ENCODE peak calls at places on chromosomes 13 and 19, in six cellular contexts. C is PC-3, J is A549, A is pancreas, I is bronchial epithelial cell, Q is brain microvascular endothelial cell. K is an unnamed sample.

GRCh38 chr13:102599451-102600012 is 2.7 kb downstream of the TPP2 start:
- DNase-seq in A (no peak), Q (no peak), J (no peak), I (no peak), C (no peak), K (no peak)

GRCh38 chr13:99307648-99308339 is 595 bp upstream of the GPR183 start:
- DNase-seq in J (peak), C (peak), A (no peak), Q (peak), I (peak), K (no peak)

GRCh38 chr13:99281811-99282263 is 23.7 kb upstream of the GPR18 start:
- DNase-seq in I (no peak), J (no peak), Q (no peak), C (no peak), A (no peak), K (no peak)

GRCh38 chr13:36382030-36382429 is 35.8 kb upstream of the SPART start:
- DNase-seq in I (peak), C (peak), A (no peak), J (no peak), Q (no peak), K (no peak)

GRCh38 chr19:58544591-58545285 is 874 bp downstream of the TRIM28 start:
- DNase-seq in I (no peak), J (peak), C (peak), Q (no peak), A (peak), K (no peak)

GRCh38 chr13:19606152-19606551 is 27.3 kb upstream of the MPHOSPH8 start:
- DNase-seq in Q (no peak), J (peak), A (no peak), I (peak), C (peak), K (no peak)

GRCh38 chr19:2270157-2270571 is 11.8 kb downstream of the PEAK3 start:
- DNase-seq in Q (no peak), I (no peak), A (peak), C (no peak), J (no peak), K (no peak)

GRCh38 chr13:28492527-28493367 is 2.2 kb downstream of the FLT1 start:
- DNase-seq in C (no peak), Q (no peak), I (no peak), A (no peak), J (no peak), K (no peak)

GRCh38 chr13:31096624-31097302 is 64.9 kb downstream of the HSPH1 start:
- DNase-seq in Q (no peak), C (peak), J (no peak), I (peak), A (no peak), K (no peak)

GRCh38 chr19:1104452-1105216 is 840 bp downstream of the GPX4 start:
- DNase-seq in Q (no peak), J (peak), A (peak), I (peak), C (peak), K (no peak)

GRCh38 chr19:23415561-23416191 is 20.4 kb upstream of the ZNF91 start:
- DNase-seq in I (peak), A (peak), C (no peak), J (no peak), Q (no peak), K (no peak)

GRCh38 chr13:48214519-48215121 is 18.4 kb upstream of the ITM2B start:
- DNase-seq in J (no peak), Q (no peak), A (no peak), C (no peak), I (peak), K (no peak)

GRCh38 chr13:39073983-39074382 is 35.7 kb downstream of the NHLRC3 start:
- DNase-seq in I (peak), Q (no peak), J (no peak), C (peak), A (no peak), K (peak)

GRCh38 chr19:4380254-4380727 is 20.1 kb downstream of the SH3GL1 start:
- DNase-seq in J (no peak), Q (no peak), A (peak), C (no peak), I (peak), K (no peak)

GRCh38 chr13:112888238-112889111 is 80.5 kb upstream of the MCF2L start:
- DNase-seq in I (no peak), A (peak), Q (no peak), J (no peak), C (no peak), K (no peak)

GRCh38 chr13:51240888-51241475 is 18.8 kb downstream of the FAM124A start:
- DNase-seq in A (no peak), I (no peak), Q (no peak), J (no peak), C (no peak), K (no peak)

GRCh38 chr19:41932259-41933130 is 4.2 kb upstream of the ERFL start:
- DNase-seq in A (no peak), C (no peak), I (no peak), Q (no peak), J (no peak), K (no peak)

GRCh38 chr13:60584976-60585375 is 188.0 kb downstream of the TDRD3 start:
- DNase-seq in I (no peak), A (no peak), C (no peak), Q (peak), J (no peak), K (no peak)

GRCh38 chr19:42252365-42253244 is 2.3 kb downstream of the ERF start:
- DNase-seq in Q (no peak), I (peak), C (no peak), J (peak), A (no peak), K (no peak)

GRCh38 chr19:798415-799075 is 1.3 kb downstream of the PTBP1 start:
- DNase-seq in J (no peak), I (no peak), C (no peak), Q (no peak), A (peak), K (no peak)

DNA sequence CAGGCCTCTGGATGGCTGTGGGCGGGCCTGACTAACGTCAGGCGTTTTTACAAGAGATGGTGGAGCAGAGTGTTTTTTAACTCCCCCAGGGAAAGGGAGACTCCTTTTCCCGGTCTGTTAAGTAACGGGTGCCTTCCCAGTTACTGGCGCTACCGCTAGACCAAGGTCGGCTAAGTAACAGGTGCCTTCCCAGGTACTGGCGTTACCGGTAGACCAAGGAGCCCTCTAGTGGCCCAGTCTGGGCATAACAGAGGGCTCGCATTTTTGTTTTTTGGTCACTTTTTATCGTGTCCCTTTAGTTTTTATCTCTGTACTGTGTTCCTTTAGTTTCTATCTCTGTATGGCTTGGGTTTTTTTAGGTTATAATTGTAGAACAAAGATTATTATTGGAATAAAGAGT is 10.0 kb downstream of the ZNF383 start:
- DNase-seq in I (no peak), C (peak), A (no peak), J (peak), Q (no peak), K (peak)
- TF ChIP-seq CTCF in I (peak), C (peak), A (no peak), J (peak), Q (peak), K (peak)

DNA sequence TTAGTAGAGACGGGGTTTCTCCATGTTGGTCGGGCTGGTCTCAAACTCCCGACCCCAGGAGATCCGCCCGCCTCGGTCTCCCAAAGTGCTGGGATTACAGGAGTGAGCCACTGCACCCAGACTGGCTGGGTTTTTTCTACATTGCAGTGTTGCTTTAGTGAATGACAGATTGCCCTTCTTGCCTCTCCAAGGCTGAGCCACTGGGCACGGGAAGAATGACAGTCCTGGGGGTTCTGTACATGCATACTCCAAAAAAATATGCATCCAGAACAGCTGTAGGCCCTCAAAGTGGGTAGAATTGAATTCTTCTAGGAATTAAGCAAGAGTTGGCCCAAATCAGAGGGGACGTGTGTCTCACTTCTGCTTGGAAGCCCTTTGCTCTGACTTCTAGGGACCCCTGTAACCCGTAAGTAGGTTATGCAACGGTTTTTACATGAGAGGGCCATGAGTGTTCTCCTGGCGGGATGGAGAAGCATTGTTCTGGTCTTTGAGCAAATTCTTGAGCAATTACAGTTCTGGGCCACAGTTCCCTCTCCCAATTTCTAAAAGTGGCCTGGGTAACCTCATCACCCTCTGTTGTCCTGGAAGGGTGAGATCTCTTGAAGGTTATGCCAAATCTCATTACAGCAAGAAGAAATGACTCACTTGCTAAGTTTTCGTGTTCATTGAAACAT is 3.6 kb downstream of the ACTN4 start:
- DNase-seq in A (no peak), J (peak), C (peak), I (peak), Q (no peak), K (no peak)
- H3K4me3 ChIP-seq in A (no peak), J (peak), C (peak), I (no peak), Q (peak), K (no peak)

GRCh38 chr19:50327461-50328256 is 1.5 kb downstream of the KCNC3 start:
- DNase-seq in I (no peak), A (no peak), Q (no peak), J (no peak), C (no peak), K (no peak)
- TF ChIP-seq CTCF in I (no peak), A (no peak), Q (no peak), J (no peak), C (no peak), K (no peak)

DNA sequence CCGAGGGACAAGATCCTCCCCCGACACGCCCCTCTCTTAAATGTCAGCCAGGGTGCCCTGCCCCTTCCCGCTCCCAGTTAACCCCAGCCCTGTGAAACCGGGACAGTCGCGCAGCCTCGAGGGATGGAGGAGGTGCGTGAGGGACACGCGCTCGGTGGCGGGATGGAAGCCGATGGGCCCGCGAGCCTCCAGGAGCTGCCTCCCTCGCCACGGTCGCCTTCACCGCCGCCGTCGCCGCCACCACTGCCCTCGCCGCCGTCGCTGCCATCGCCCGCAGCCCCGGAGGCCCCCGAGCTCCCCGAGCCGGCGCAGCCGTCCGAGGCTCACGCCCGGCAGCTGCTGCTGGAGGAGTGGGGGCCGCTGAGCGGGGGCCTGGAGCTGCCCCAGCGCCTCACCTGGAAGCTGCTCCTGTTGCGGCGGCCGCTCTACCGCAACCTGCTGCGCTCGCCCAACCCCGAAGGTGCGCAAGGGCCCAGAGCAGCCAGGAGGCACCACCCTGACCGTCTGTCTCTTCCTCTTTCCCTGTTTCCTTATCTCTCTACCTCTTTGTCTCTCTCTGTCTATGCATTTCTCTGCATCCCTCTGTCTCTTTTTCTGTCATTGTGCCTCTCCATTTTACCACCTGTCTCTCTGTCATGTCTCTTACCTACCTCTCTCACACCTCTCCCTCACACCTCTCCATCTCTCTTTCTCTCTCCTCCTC is at the start of gene NCCRP1:
- DNase-seq in I (no peak), J (no peak), Q (no peak), C (no peak), A (peak), K (no peak)
- H3K4me3 ChIP-seq in I (no peak), J (no peak), Q (no peak), C (peak), A (no peak), K (no peak)

DNA sequence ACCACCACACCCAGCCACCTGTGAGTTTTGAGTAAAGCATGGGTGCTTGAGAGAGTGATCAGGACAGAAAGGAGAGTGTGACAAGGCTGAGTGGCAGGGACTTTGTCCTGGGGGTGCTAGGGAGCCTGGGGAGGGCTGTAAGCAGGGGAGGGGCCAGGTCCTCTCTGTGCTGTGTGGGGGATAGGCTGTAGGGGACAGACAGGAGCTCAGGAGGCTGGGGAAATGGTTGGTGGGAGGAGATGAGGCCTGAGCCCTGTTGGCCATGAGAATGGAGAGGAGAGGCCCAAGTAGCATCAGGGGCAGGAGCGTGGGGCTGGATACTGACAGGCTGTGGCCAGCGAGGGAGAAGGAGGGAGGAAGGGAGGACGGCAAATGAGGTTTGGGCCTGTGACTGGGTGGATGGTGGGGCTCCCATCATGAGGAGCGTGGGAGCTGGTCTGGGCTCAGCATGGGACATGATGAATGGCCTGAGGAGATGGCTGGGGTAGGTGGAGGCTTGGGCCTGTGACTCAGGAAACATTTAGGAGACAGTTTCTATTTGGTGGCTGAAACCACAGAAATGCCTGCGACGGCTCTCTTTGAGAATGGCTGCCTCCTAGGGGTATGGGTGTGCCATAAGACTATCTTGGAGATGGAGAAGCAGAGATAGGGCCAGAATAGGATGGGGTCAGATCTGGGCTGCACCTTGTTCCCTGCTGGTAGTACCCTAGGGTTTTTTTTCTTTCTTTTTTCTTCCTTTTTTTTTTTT is 25.0 kb downstream of the GRIN2D start:
- DNase-seq in A (no peak), J (peak), I (no peak), C (peak), Q (no peak), K (no peak)
- TF ChIP-seq CTCF in A (no peak), J (no peak), I (no peak), C (peak), Q (peak), K (no peak)

DNA sequence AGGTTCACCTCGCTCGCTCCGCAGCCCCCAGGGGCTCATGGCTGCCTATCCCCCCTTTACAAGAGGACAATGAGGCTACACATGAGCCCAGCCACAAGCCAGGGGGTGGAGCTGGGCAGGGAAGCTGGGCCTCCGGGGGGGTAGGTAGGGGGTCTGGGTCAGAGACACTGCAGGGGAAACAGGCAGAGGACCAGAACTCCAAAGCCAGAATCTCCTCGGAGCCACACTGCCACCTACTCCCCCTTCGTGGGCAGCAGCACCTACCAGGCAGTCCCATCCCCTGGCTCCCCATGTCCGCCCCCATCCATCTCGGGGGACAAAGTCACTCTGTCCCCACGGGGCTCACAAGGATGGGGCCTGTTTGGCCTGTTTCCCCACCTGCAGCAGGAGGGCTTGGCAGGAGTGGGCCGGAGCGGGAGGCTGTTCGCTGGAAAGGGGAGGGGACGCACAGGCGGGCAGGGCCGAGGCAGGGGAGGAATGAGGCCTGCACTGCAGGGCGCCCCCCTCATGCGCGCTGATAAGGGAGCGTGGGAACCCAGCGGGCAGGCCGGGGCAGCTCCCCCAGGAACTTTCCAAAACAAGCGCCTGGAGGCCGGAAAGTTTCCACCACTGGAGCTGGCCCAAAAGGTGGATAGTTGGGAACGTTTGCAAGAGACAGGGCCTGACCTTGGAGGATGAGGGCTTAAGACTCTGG is 545 bp upstream of the ISYNA1 start:
- DNase-seq in C (no peak), J (no peak), A (no peak), Q (peak), I (peak), K (no peak)
- H3K4me3 ChIP-seq in C (peak), J (peak), A (peak), Q (peak), I (peak), K (peak)

DNA sequence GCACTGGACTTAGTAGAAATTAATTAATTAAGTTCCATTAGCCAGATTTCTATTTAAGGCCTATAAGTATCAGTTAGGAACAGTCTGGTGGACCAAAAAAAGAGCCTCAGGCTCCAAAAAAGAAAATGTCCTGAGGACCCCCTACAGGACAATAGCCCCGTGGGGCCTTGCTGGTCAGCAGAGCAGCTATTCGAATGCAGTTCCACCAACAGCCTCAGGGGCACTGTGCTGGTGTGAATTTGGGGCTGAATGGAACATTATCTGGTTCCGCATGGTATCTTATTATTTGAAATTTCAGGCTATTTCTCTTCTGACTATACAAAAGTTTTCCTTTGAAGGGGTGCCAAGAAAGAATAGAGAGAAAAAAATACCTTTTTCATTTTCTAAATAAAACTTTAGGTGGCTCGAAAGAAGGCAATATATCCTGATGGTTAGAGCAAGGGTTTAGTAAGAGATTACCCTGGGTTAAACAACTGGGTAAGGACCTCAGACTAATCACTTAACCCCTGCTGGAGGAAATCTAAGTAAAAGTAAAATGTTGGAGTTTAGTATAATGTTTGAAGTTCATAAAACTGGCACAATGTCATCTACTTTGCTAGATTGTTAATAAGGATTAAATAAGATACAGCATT is 147.2 kb downstream of the MIPEP start:
- DNase-seq in I (no peak), J (peak), A (no peak), Q (no peak), C (peak), K (no peak)
- TF ChIP-seq CTCF in I (peak), J (peak), A (no peak), Q (peak), C (peak), K (no peak)

GRCh38 chr19:38211206-38211605 is 12.8 kb downstream of the DPF1 start:
- DNase-seq in J (no peak), A (no peak), C (no peak), I (no peak), Q (no peak), K (no peak)
- H3K4me3 ChIP-seq in J (no peak), A (no peak), C (no peak), I (no peak), Q (no peak), K (no peak)

DNA sequence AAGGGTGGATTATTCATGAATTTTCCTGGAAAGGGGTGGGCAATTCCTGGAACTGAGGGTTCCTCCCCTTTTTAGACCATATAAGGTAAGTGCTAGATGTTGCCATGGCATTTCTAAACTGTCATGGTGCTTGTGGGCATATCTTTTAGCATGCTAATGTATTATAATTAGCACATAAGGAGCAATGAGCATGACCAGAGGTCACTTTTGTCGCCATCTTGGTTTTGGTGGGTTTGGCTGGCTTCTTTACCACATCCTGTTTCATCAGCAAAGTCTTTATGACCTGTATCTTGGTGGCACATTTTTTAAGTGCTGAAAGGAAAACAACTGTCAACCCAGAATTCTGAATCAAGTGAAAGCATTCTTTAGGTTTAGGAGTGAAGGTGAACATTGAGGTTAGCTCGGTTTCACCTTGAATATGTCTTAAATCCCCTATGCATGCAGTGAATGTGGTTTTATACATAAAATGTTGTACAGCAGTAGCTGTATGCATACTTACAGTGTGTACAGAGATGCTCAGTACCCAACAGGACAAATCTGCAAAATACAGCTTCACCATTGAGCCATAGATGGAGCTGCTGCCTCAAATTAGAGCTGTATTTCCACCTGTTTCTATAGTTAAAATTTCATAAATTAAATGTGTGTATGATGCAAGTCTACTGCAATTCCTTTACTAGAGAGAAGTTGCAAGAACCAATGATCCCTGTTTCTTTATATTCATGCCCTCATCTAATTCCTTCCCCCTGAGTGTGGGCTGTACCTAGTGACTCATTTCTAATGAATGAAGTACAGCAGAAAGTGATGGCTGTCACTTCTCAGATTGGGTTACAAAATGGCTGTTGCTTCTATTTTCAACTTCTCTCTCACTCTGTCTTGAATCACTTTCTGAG is 25.3 kb upstream of the IGSF23 start:
- DNase-seq in J (peak), Q (peak), A (no peak), C (peak), I (peak), K (no peak)
- TF ChIP-seq CTCF in J (peak), Q (peak), A (no peak), C (peak), I (peak), K (peak)

K was measured in LNCaP clone FGC.